ENCODE peak calls at places on chromosome 1, in six cellular contexts. M is K562, E is A549, P is GM12878, N is HepG2, Y is endothelial cell of umbilical vein. X is an unnamed sample.

GRCh38 chr1:5915587-5916571 is 76.3 kb downstream of the NPHP4 start:
- DNase-seq in N (peak), P (peak), Y (peak), M (peak), E (peak), X (peak)

GRCh38 chr1:215923129-215923824 is 356.2 kb downstream of the KCTD3 start:
- DNase-seq in M (no peak), P (no peak), Y (no peak), N (no peak), E (no peak), X (no peak)

GRCh38 chr1:8006037-8006963 is 19.8 kb downstream of the ERRFI1 start:
- DNase-seq in Y (no peak), E (peak), N (no peak), P (no peak), M (no peak), X (no peak)

GRCh38 chr1:227299688-227300087 is 18.6 kb downstream of the CDC42BPA start:
- DNase-seq in Y (peak), M (no peak), N (no peak), P (no peak), E (peak), X (no peak)

GRCh38 chr1:77824083-77824482 is 44.6 kb downstream of the MIGA1 start:
- DNase-seq in P (no peak), N (peak), Y (peak), M (no peak), E (peak), X (no peak)

GRCh38 chr1:6099787-6100765 is 54.4 kb downstream of the KCNAB2 start:
- DNase-seq in Y (no peak), E (peak), N (no peak), M (no peak), P (no peak), X (peak)

GRCh38 chr1:67749844-67750689 is 65.1 kb downstream of the GADD45A start:
- DNase-seq in E (peak), N (no peak), P (no peak), M (peak), Y (peak), X (no peak)

GRCh38 chr1:213519098-213519497 is 468.1 kb downstream of the RPS6KC1 start:
- DNase-seq in N (peak), M (no peak), Y (no peak), E (no peak), P (no peak), X (no peak)

GRCh38 chr1:96971849-96972602 is 250.4 kb downstream of the PTBP2 start:
- DNase-seq in E (no peak), P (no peak), Y (no peak), N (no peak), M (no peak), X (no peak)

GRCh38 chr1:48644950-48645605 is 131.6 kb downstream of the BEND5 start:
- DNase-seq in N (no peak), Y (no peak), E (no peak), M (no peak), P (no peak), X (no peak)

GRCh38 chr1:235835226-235835625 is 31.5 kb downstream of the LYST start:
- DNase-seq in Y (no peak), N (no peak), E (no peak), M (no peak), P (no peak), X (no peak)

GRCh38 chr1:189424746-189425331 is 1052.8 kb downstream of the BRINP3 start:
- DNase-seq in P (no peak), Y (no peak), M (no peak), N (no peak), E (no peak), X (no peak)

GRCh38 chr1:216221260-216221700 is 202.0 kb downstream of the USH2A start:
- DNase-seq in M (no peak), Y (peak), N (peak), P (peak), E (peak), X (peak)

GRCh38 chr1:19007491-19008441 is 51.3 kb upstream of the IFFO2 start:
- DNase-seq in M (no peak), Y (no peak), N (peak), P (no peak), E (peak), X (no peak)

GRCh38 chr1:921011-921837 is 2.5 kb upstream of the SAMD11 start:
- DNase-seq in N (peak), P (no peak), E (peak), M (peak), Y (peak), X (peak)
- TF ChIP-seq CTCF in N (peak), P (peak), E (peak), M (peak), Y (peak), X (peak)

GRCh38 chr1:156662588-156663055 is 14.6 kb downstream of the NES start:
- DNase-seq in N (no peak), M (no peak), E (no peak), Y (no peak), P (no peak), X (no peak)

GRCh38 chr1:156661932-156662587 is 15.1 kb downstream of the NES start:
- DNase-seq in M (no peak), Y (no peak), P (no peak), E (no peak), N (peak), X (peak)

GRCh38 chr1:156664949-156665411 is 12.2 kb downstream of the NES start:
- DNase-seq in E (peak), P (no peak), Y (no peak), M (no peak), N (peak), X (peak)

GRCh38 chr1:156664046-156664948 is 12.9 kb downstream of the NES start:
- DNase-seq in P (no peak), E (no peak), N (peak), Y (no peak), M (no peak), X (no peak)

DNA sequence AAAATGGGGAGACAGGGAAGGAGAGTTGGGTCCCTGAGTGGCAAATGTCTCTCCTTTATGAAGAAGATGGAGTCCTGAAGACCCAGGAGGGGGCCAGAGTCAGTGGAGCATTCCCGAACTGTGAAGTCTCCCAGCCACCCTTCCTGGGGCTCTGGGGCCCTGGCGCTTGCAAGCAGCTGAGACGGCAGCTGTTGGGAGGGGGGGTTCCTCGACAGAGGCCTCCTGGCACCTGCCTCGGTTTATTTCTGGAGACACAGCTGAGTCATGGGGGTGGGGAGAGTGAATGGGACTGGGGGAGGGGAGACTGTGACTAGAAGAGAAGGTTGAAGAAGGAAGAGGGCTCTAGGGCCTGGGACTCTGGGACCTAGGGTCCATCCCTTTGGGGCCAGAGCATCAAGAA is 14.0 kb downstream of the NES start:
- DNase-seq in E (no peak), P (no peak), M (peak), Y (peak), N (no peak), X (no peak)
- TF ChIP-seq MYC in E (no peak), P (no peak), M (no peak), Y (no peak), N (no peak), X (no peak)

DNA sequence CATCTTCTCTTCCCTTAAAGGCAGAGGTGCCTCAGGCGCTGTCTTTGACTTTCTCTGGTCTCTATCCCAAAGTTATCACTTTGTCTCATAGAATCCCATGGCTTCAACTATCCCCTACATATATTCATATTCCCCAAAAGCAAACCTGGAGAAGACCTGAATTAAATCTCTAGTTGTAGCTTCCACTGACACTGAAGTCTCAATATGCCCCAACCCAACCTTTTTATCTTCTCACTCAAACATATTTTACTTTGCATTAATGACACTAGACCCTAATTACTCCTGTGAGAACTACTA is 354.5 kb upstream of the DUSP10 start:
- DNase-seq in N (no peak), Y (no peak), M (no peak), P (no peak), E (no peak), X (no peak)
- TF ChIP-seq CTCF in N (no peak), Y (no peak), M (no peak), P (no peak), E (no peak), X (no peak)

GRCh38 chr1:17529381-17529780 is 10.1 kb upstream of the ARHGEF10L start:
- DNase-seq in M (no peak), N (no peak), Y (no peak), P (no peak), E (no peak), X (no peak)

GRCh38 chr1:17531343-17531681 is 8.2 kb upstream of the ARHGEF10L start:
- DNase-seq in P (no peak), N (no peak), E (no peak), Y (no peak), M (no peak), X (no peak)

GRCh38 chr1:17533201-17533600 is 6.3 kb upstream of the ARHGEF10L start:
- DNase-seq in Y (no peak), E (no peak), M (no peak), P (no peak), N (no peak), X (no peak)

GRCh38 chr1:17535300-17535937 is 4.1 kb upstream of the ARHGEF10L start:
- DNase-seq in M (no peak), Y (no peak), P (no peak), E (no peak), N (no peak), X (no peak)

DNA sequence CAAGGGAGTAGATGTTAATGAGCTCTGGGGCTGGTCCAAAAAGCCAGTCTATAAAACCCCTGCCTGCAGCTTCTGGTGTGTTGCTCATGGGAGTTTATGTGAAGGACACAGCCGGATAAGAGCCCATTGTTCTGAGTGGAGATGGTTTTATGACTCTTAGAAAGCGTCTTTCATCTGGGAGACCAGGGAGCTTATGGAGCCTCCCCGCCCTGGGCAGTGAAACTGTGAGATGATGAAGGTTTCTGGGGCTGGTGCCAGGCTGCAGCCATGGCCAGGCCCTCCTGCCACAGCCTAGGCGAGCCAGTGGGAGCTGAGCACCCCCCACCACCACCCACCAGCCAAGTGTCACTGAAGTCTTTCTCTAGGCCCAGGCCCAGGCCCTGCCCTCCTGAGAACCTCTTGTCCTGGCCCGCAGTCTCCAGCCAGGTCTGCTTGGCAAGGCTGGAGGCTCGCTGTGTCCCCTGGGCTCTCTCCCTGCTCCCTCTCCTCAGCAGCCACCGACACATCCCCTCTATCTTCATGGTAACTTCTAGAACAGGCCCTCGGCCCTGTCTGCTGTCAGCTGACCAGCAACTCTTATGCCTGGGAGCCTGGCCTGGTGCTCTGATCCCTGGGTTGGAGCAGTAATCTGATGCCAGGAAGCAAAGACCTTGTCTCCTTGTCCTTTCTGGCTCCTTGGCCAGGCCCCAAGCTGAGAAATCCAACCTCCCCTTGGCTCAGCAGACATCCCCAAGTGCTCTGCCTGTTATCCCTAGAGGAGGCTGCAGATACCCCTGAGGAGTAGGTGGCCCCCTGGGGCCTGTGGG is 7.6 kb upstream of the ARHGEF10L start:
- DNase-seq in N (no peak), M (no peak), Y (no peak), E (no peak), P (no peak), X (no peak)
- TF ChIP-seq MYC in N (no peak), M (no peak), Y (no peak), E (no peak), P (no peak), X (no peak)

GRCh38 chr1:224615861-224616760 is at the start of gene CNIH3:
- DNase-seq in P (no peak), E (peak), M (no peak), Y (no peak), N (no peak), X (peak)
- TF ChIP-seq CTCF in P (no peak), E (no peak), M (no peak), Y (no peak), N (no peak), X (no peak)

GRCh38 chr1:151827853-151828252 is 3.7 kb downstream of the RORC start:
- DNase-seq in N (no peak), Y (no peak), M (no peak), E (no peak), P (no peak), X (no peak)

GRCh38 chr1:151825204-151825603 is 6.4 kb downstream of the RORC start:
- DNase-seq in N (no peak), E (no peak), Y (no peak), M (no peak), P (no peak), X (no peak)

GRCh38 chr1:151823175-151823574 is 8.4 kb downstream of the RORC start:
- DNase-seq in E (no peak), N (no peak), P (no peak), Y (no peak), M (no peak), X (no peak)

GRCh38 chr1:151828931-151829330 is 2.7 kb downstream of the RORC start:
- DNase-seq in E (no peak), P (no peak), N (no peak), Y (peak), M (peak), X (peak)

GRCh38 chr1:151825811-151826660 is 5.6 kb downstream of the RORC start:
- DNase-seq in M (peak), N (no peak), E (no peak), Y (no peak), P (no peak), X (no peak)
- TF ChIP-seq MYC in M (no peak), N (no peak), E (no peak), Y (no peak), P (no peak), X (no peak)

GRCh38 chr1:201345081-201345355 is 32.5 kb downstream of the TNNT2 start:
- DNase-seq in P (no peak), N (no peak), E (no peak), M (no peak), Y (no peak), X (no peak)
- TF ChIP-seq CTCF in P (no peak), N (no peak), E (no peak), M (no peak), Y (no peak), X (no peak)

GRCh38 chr1:30490554-30491053 is 232.8 kb downstream of the MATN1 start:
- DNase-seq in P (no peak), N (no peak), Y (no peak), E (no peak), M (no peak), X (no peak)

GRCh38 chr1:30488324-30488913 is 235.0 kb downstream of the MATN1 start:
- DNase-seq in P (no peak), M (no peak), E (no peak), N (no peak), Y (no peak), X (no peak)

GRCh38 chr1:30491831-30492230 is 231.6 kb downstream of the MATN1 start:
- DNase-seq in P (no peak), Y (no peak), N (no peak), E (no peak), M (no peak), X (no peak)

GRCh38 chr1:30489737-30490389 is 233.5 kb downstream of the MATN1 start:
- DNase-seq in N (no peak), P (no peak), E (no peak), M (no peak), Y (no peak), X (no peak)

DNA sequence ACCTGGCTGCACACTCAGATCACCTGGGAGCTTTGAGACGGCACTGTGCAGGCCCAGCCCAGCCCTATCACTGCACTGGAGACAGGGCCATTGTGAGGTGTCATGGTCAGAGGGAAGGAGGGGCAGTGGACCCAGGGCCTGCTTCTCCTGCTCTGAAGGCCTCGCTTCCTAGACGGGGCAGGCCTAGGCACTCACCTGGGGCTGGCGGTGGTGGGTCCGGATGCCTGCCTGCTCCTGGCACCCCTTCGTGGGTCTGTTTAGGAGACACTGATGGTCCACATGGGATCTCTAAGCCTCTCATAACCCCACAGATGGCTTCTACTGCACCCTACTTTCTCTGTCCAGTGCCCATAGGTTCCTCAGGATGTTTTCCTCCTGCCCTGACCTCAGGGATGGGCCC is 230.9 kb downstream of the MATN1 start:
- DNase-seq in E (no peak), P (no peak), Y (no peak), M (no peak), N (no peak), X (no peak)
- TF ChIP-seq MYC in E (no peak), P (no peak), Y (no peak), M (no peak), N (no peak), X (no peak)

GRCh38 chr1:2602311-2602835 is 15.8 kb downstream of the PRXL2B start:
- DNase-seq in Y (no peak), N (no peak), M (no peak), P (no peak), E (no peak), X (no peak)

GRCh38 chr1:2604156-2604853 is 17.7 kb downstream of the PRXL2B start:
- DNase-seq in N (no peak), E (no peak), Y (no peak), M (no peak), P (no peak), X (no peak)

GRCh38 chr1:2601721-2602303 is 15.2 kb downstream of the PRXL2B start:
- DNase-seq in Y (no peak), M (no peak), N (no peak), E (no peak), P (no peak), X (no peak)

GRCh38 chr1:2603521-2604155 is 17.1 kb downstream of the PRXL2B start:
- DNase-seq in M (no peak), E (no peak), N (no peak), P (no peak), Y (no peak), X (no peak)

GRCh38 chr1:2602866-2603520 is 16.4 kb downstream of the PRXL2B start:
- DNase-seq in E (no peak), Y (no peak), P (no peak), N (no peak), M (no peak), X (no peak)
- TF ChIP-seq CTCF in E (no peak), Y (no peak), P (no peak), N (no peak), M (no peak), X (no peak)

X was measured in NB4.